ENCODE peak calls at places on chromosome 14, in six cellular contexts. M is GM23338, U is K562, X is psoas muscle, N is lower lobe of right lung, T is heart left ventricle. S is an unnamed sample. For H3K4me1, the result is how much of the 10 kb centered on the place peaks cover.

GRCh38 chr14:69376439-69376838 is 21.7 kb downstream of the ERH start:
- DNase-seq in M (no peak), U (no peak), X (no peak), N (no peak), T (no peak), S (no peak)

GRCh38 chr14:56808314-56809201 is 1.7 kb downstream of the OTX2 start:
- DNase-seq in M (peak), U (no peak), X (no peak), N (no peak), T (no peak), S (no peak)

GRCh38 chr14:99670361-99671229 is 13.5 kb upstream of the CYP46A1 start:
- DNase-seq in M (no peak), U (no peak), X (no peak), N (peak), T (no peak), S (no peak)

GRCh38 chr14:68427550-68427890 is 365.3 kb downstream of the ZFP36L1 start:
- DNase-seq in M (no peak), U (no peak), X (no peak), N (no peak), T (no peak), S (no peak)

GRCh38 chr14:32259368-32260013 is 56.4 kb upstream of the RNU6-8 start:
- DNase-seq in M (peak), U (peak), X (no peak), N (no peak), T (no peak), S (no peak)

GRCh38 chr14:67513631-67514108 is 19.4 kb upstream of the PLEKHH1 start:
- DNase-seq in M (no peak), U (no peak), X (no peak), N (no peak), T (no peak), S (no peak)

GRCh38 chr14:55912344-55912743 is 205.9 kb upstream of the PELI2 start:
- DNase-seq in M (no peak), U (no peak), X (no peak), N (no peak), T (no peak), S (no peak)

GRCh38 chr14:51118993-51119392 is 24.1 kb upstream of the TRIM9 start:
- DNase-seq in M (no peak), U (no peak), X (no peak), N (no peak), T (no peak), S (no peak)

GRCh38 chr14:92507174-92507768 is 6.3 kb upstream of the RIN3 start:
- DNase-seq in M (no peak), U (no peak), X (no peak), N (peak), T (no peak), S (no peak)

GRCh38 chr14:58572092-58572853 is 65.5 kb upstream of the DACT1 start:
- DNase-seq in M (no peak), U (no peak), X (no peak), N (no peak), T (no peak), S (peak)

GRCh38 chr14:99737451-99737951 is 53.4 kb downstream of the CYP46A1 start:
- DNase-seq in M (no peak), U (no peak), X (peak), N (peak), T (peak), S (no peak)

GRCh38 chr14:71289536-71289935 is 382.3 kb downstream of the PCNX1 start:
- DNase-seq in M (no peak), U (no peak), X (no peak), N (no peak), T (no peak), S (no peak)

GRCh38 chr14:59187802-59188460 is 536 bp upstream of the DAAM1 start:
- DNase-seq in M (peak), U (peak), X (peak), N (peak), T (peak), S (peak)

GRCh38 chr14:43901950-43902349 is 605.1 kb downstream of the FSCB start:
- DNase-seq in M (no peak), U (no peak), X (no peak), N (no peak), T (no peak), S (no peak)

GRCh38 chr14:64474041-64474440 is 8.7 kb downstream of the AKAP5 start:
- DNase-seq in M (no peak), U (no peak), X (no peak), N (no peak), T (no peak), S (no peak)

GRCh38 chr14:68011629-68012028 is 192.1 kb downstream of the RAD51B start:
- DNase-seq in M (no peak), U (no peak), X (no peak), N (no peak), T (no peak), S (no peak)

GRCh38 chr14:81450100-81450531 is 50.0 kb upstream of the STON2 start:
- DNase-seq in M (peak), U (no peak), X (peak), N (no peak), T (peak), S (no peak)

GRCh38 chr14:74735113-74735512 is 22.2 kb downstream of the FCF1 start:
- DNase-seq in M (no peak), U (no peak), X (no peak), N (no peak), T (no peak), S (no peak)

GRCh38 chr14:54251356-54251755 is 145.5 kb upstream of the CDKN3 start:
- DNase-seq in M (no peak), U (no peak), X (no peak), N (no peak), T (no peak), S (no peak)

GRCh38 chr14:100062602-100063001 is 2.6 kb upstream of the EVL start:
- DNase-seq in M (no peak), U (no peak), X (no peak), N (no peak), T (no peak), S (no peak)

GRCh38 chr14:62614117-62614516 is 431.1 kb downstream of the KCNH5 start:
- DNase-seq in M (no peak), U (no peak), X (no peak), N (no peak), T (no peak), S (no peak)

GRCh38 chr14:64823305-64823985 is 56.3 kb downstream of the SPTB start:
- DNase-seq in M (peak), U (peak), X (peak), N (peak), T (peak), S (peak)

GRCh38 chr14:89912667-89913211 is 41.8 kb downstream of the EFCAB11 start:
- DNase-seq in M (peak), U (no peak), X (no peak), N (peak), T (no peak), S (no peak)

GRCh38 chr14:99687284-99688209 is 3.4 kb downstream of the CYP46A1 start:
- DNase-seq in M (peak), U (peak), X (no peak), N (no peak), T (no peak), S (peak)

GRCh38 chr14:56814468-56815074 is 4.3 kb upstream of the OTX2 start:
- DNase-seq in M (peak), U (no peak), X (no peak), N (no peak), T (no peak), S (no peak)

GRCh38 chr14:89787525-89787924 is 167.0 kb downstream of the EFCAB11 start:
- DNase-seq in M (no peak), U (no peak), X (no peak), N (no peak), T (no peak), S (no peak)

GRCh38 chr14:101875041-101875725 is 89.2 kb upstream of the DYNC1H1 start:
- DNase-seq in M (no peak), U (no peak), X (no peak), N (no peak), T (no peak), S (no peak)
- H3K4me1 ChIP-seq in M (under half), U (under half), X (under half), N (under half), T (half or more), S (half or more)

DNA sequence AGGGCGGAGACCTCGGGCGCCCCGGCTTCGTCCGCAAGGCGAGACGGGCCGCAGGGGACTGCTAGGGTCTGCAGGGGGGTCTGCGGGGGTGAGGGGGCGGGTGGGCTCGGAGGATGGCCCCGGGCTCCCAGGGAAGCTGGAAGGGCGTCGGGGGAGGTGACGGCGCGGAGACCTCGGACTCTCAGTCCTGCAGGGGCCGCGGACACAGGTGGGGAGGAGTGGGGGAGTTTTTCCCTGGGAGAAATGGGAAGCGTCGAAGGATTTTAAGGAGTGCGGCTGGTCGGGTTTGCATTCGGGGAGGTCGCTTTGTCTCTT is 25.9 kb downstream of the ZBTB42 start:
- DNase-seq in M (peak), U (no peak), X (no peak), N (no peak), T (no peak), S (no peak)
- H3K27ac ChIP-seq in M (no peak), U (no peak), X (no peak), N (no peak), T (no peak), S (no peak)

GRCh38 chr14:87992720-87993484 is at the start of gene GALC:
- DNase-seq in M (peak), U (peak), X (peak), N (peak), T (peak), S (peak)
- H3K4me3 ChIP-seq in M (peak), U (peak), X (peak), N (peak), T (peak), S (peak)

GRCh38 chr14:22477569-22478194 is 111.3 kb downstream of the DAD1 start:
- DNase-seq in M (no peak), U (no peak), X (no peak), N (no peak), T (no peak), S (no peak)
- H3K4me1 ChIP-seq in M (under half), U (under half), X (under half), N (under half), T (half or more), S (under half)

GRCh38 chr14:77790566-77791224 is 9.2 kb upstream of the ADCK1 start:
- DNase-seq in M (no peak), U (no peak), X (no peak), N (no peak), T (no peak), S (no peak)
- H3K27ac ChIP-seq in M (no peak), U (no peak), X (no peak), N (no peak), T (no peak), S (no peak)

S was measured in naive thymus-derived CD4-positive, alpha-beta T cell.